ENCODE peak calls at places on chromosome 13, in six cellular contexts. T is endodermal cell; J is glutamatergic neuron; M is NCI-H1694; O is nucleus accumbens; Q is stimulated activated CD8-positive, alpha-beta memory T cell treated with anti-CD3 and anti-CD28 coated beads, Interleukin-2, amount 100 ng/mL, for 1 hour. H is an unnamed sample.

GRCh38 chr13:110304256-110304655 is 2.7 kb downstream of the COL4A1 start:
- DNase-seq in T (no peak), J (no peak), M (no peak), O (no peak), Q (no peak), H (no peak)

GRCh38 chr13:84279166-84279565 is 396.9 kb upstream of the SLITRK1 start:
- DNase-seq in T (no peak), J (no peak), M (no peak), O (no peak), Q (no peak), H (no peak)

GRCh38 chr13:73549717-73550116 is 490.9 kb downstream of the KLF5 start:
- DNase-seq in T (no peak), J (no peak), M (no peak), O (no peak), Q (no peak), H (no peak)

GRCh38 chr13:111912991-111913781 is 153.8 kb upstream of the SOX1 start:
- DNase-seq in T (peak), J (no peak), M (no peak), O (no peak), Q (no peak), H (no peak)

GRCh38 chr13:73385848-73386247 is 327.0 kb downstream of the KLF5 start:
- DNase-seq in T (no peak), J (no peak), M (no peak), O (no peak), Q (no peak), H (no peak)

GRCh38 chr13:30873519-30873918 is 32.6 kb upstream of the MEDAG start:
- DNase-seq in T (peak), J (no peak), M (no peak), O (no peak), Q (no peak), H (no peak)

GRCh38 chr13:48000559-48001126 is 430 bp downstream of the SUCLA2 start:
- DNase-seq in T (no peak), J (no peak), M (no peak), O (no peak), Q (no peak), H (no peak)

GRCh38 chr13:20717581-20718542 is 14.4 kb downstream of the IL17D start:
- DNase-seq in T (no peak), J (no peak), M (no peak), O (no peak), Q (no peak), H (no peak)

GRCh38 chr13:94516456-94516855 is 37.0 kb upstream of the DCT start:
- DNase-seq in T (no peak), J (no peak), M (no peak), O (no peak), Q (no peak), H (no peak)

GRCh38 chr13:57680609-57681008 is 49.1 kb downstream of the PCDH17 start:
- DNase-seq in T (no peak), J (no peak), M (no peak), O (no peak), Q (no peak), H (no peak)

GRCh38 chr13:46089213-46089612 is 15.6 kb downstream of the CPB2 start:
- DNase-seq in T (no peak), J (no peak), M (no peak), O (no peak), Q (no peak), H (no peak)

GRCh38 chr13:99425485-99426341 is 75.6 kb upstream of the TM9SF2 start:
- DNase-seq in T (no peak), J (no peak), M (no peak), O (no peak), Q (no peak), H (no peak)

GRCh38 chr13:79423340-79423739 is 17.3 kb upstream of the RBM26 start:
- DNase-seq in T (no peak), J (no peak), M (no peak), O (no peak), Q (no peak), H (no peak)